ENCODE peak calls at places on chromosome 17, in nine cellular contexts. S is mesendoderm, A is HepG2, L is GM23248, J is H1, C is K562, E is MM.1S, G is PC-9, I is H9. Z is an unnamed sample. For H3K79me2, the result is how much of the 10 kb centered on the place peaks cover.

GRCh38 chr17:74930535-74931036 is 5.1 kb upstream of the OTOP3 start:
- DNase-seq in S (no peak), A (no peak), L (no peak), J (no peak), C (no peak), E (no peak), G (no peak), I (peak), Z (no peak)

GRCh38 chr17:59498421-59499307 is 66.7 kb upstream of the DHX40 start:
- DNase-seq in S (no peak), A (peak), L (no peak), J (no peak), C (no peak), E (no peak), G (no peak), I (no peak), Z (no peak)

GRCh38 chr17:78341559-78342437 is 18.1 kb downstream of the SOCS3 start:
- DNase-seq in S (peak), A (no peak), L (peak), J (no peak), C (peak), E (no peak), G (peak), I (peak), Z (peak)

GRCh38 chr17:1813088-1813487 is 16.6 kb downstream of the SMYD4 start:
- DNase-seq in S (no peak), A (no peak), L (peak), J (no peak), C (no peak), E (no peak), G (no peak), I (no peak), Z (no peak)

GRCh38 chr17:70037498-70037897 is 37.5 kb upstream of the KCNJ16 start:
- DNase-seq in S (no peak), A (no peak), L (no peak), J (no peak), C (no peak), E (no peak), G (no peak), I (no peak), Z (no peak)

GRCh38 chr17:5138616-5139453 is 23.0 kb downstream of the USP6 start:
- DNase-seq in S (no peak), A (no peak), L (no peak), J (no peak), C (no peak), E (no peak), G (no peak), I (peak), Z (no peak)

GRCh38 chr17:58398574-58399266 is 18.6 kb downstream of the RNF43 start:
- DNase-seq in S (no peak), A (no peak), L (no peak), J (no peak), C (no peak), E (no peak), G (no peak), I (no peak), Z (peak)

GRCh38 chr17:8611135-8611534 is 19.4 kb downstream of the MYH10 start:
- DNase-seq in S (no peak), A (no peak), L (peak), J (no peak), C (no peak), E (no peak), G (no peak), I (no peak), Z (no peak)

GRCh38 chr17:54849660-54850059 is 51.0 kb upstream of the TOM1L1 start:
- DNase-seq in S (no peak), A (no peak), L (no peak), J (no peak), C (no peak), E (no peak), G (no peak), I (no peak), Z (no peak)

GRCh38 chr17:40548982-40549680 is 16.1 kb downstream of the CCR7 start:
- DNase-seq in S (no peak), A (peak), L (peak), J (no peak), C (no peak), E (no peak), G (peak), I (peak), Z (no peak)

GRCh38 chr17:61335845-61336655 is 63.6 kb upstream of the TBX2 start:
- DNase-seq in S (no peak), A (peak), L (no peak), J (no peak), C (no peak), E (no peak), G (no peak), I (no peak), Z (no peak)

GRCh38 chr17:66904760-66905637 is 59.5 kb upstream of the CACNG4 start:
- DNase-seq in S (no peak), A (peak), L (peak), J (no peak), C (no peak), E (no peak), G (peak), I (no peak), Z (no peak)

GRCh38 chr17:30426292-30426691 is 47.6 kb downstream of the CPD start:
- DNase-seq in S (no peak), A (no peak), L (peak), J (no peak), C (no peak), E (no peak), G (no peak), I (no peak), Z (no peak)

GRCh38 chr17:81702934-81703746 is at the start of gene MRPL12:
- DNase-seq in S (peak), A (peak), L (peak), J (peak), C (peak), E (peak), G (peak), I (peak), Z (peak)

GRCh38 chr17:39666601-39667261 is 1.5 kb upstream of the PNMT start:
- DNase-seq in S (no peak), A (no peak), L (peak), J (no peak), C (peak), E (no peak), G (peak), I (no peak), Z (no peak)

GRCh38 chr17:41592601-41593305 is 6.1 kb upstream of the KRT14 start:
- DNase-seq in S (no peak), A (no peak), L (no peak), J (no peak), C (no peak), E (no peak), G (no peak), I (no peak), Z (peak)

GRCh38 chr17:44741316-44741715 is 17.5 kb upstream of the ADAM11 start:
- DNase-seq in S (no peak), A (no peak), L (no peak), J (no peak), C (no peak), E (no peak), G (no peak), I (no peak), Z (no peak)

GRCh38 chr17:4898351-4898750 is 985 bp upstream of the C17orf107 start:
- DNase-seq in S (no peak), A (no peak), L (no peak), J (no peak), C (no peak), E (no peak), G (no peak), I (no peak), Z (no peak)

GRCh38 chr17:57372156-57372555 is 115.8 kb downstream of the MSI2 start:
- DNase-seq in S (no peak), A (peak), L (peak), J (no peak), C (no peak), E (no peak), G (no peak), I (no peak), Z (no peak)

GRCh38 chr17:13003454-13003851 is 14.4 kb downstream of the ELAC2 start:
- DNase-seq in S (no peak), A (no peak), L (no peak), J (no peak), C (no peak), E (no peak), G (no peak), I (no peak), Z (no peak)

GRCh38 chr17:68777243-68777855 is 176.2 kb upstream of the FAM20A start:
- DNase-seq in S (peak), A (peak), L (peak), J (no peak), C (peak), E (peak), G (peak), I (peak), Z (peak)

GRCh38 chr17:3879181-3879580 is 13.7 kb downstream of the CAMKK1 start:
- DNase-seq in S (peak), A (no peak), L (peak), J (no peak), C (no peak), E (no peak), G (no peak), I (no peak), Z (no peak)

GRCh38 chr17:73650147-73650546 is 5.9 kb upstream of the SDK2 start:
- DNase-seq in S (peak), A (no peak), L (no peak), J (no peak), C (no peak), E (no peak), G (no peak), I (peak), Z (peak)

GRCh38 chr17:21228111-21228510 is 14.2 kb upstream of the TMEM11 start:
- DNase-seq in S (no peak), A (no peak), L (no peak), J (no peak), C (no peak), E (no peak), G (no peak), I (no peak), Z (no peak)

GRCh38 chr17:34837796-34838195 is 123.5 kb downstream of the CCT6B start:
- DNase-seq in S (no peak), A (no peak), L (no peak), J (no peak), C (no peak), E (no peak), G (no peak), I (peak), Z (peak)

GRCh38 chr17:42844761-42845555 is 578 bp downstream of the AOC2 start:
- DNase-seq in S (no peak), A (no peak), L (no peak), J (no peak), C (no peak), E (no peak), G (no peak), I (no peak), Z (no peak)

GRCh38 chr17:30831257-30831656 is 509 bp upstream of the ATAD5 start:
- DNase-seq in S (peak), A (no peak), L (peak), J (no peak), C (no peak), E (peak), G (no peak), I (peak), Z (peak)

GRCh38 chr17:16002708-16003265 is 3.2 kb downstream of the TTC19 start:
- DNase-seq in S (no peak), A (no peak), L (no peak), J (no peak), C (no peak), E (no peak), G (no peak), I (no peak), Z (no peak)

GRCh38 chr17:42459983-42460300 is 1.3 kb downstream of the ATP6V0A1 start:
- DNase-seq in S (peak), A (no peak), L (peak), J (no peak), C (no peak), E (peak), G (peak), I (no peak), Z (no peak)

GRCh38 chr17:14299261-14300093 is 1.4 kb upstream of the HS3ST3B1 start:
- DNase-seq in S (peak), A (peak), L (peak), J (no peak), C (peak), E (no peak), G (no peak), I (peak), Z (peak)

GRCh38 chr17:45341389-45342158 is 24.8 kb upstream of the MAP3K14 start:
- DNase-seq in S (peak), A (peak), L (peak), J (no peak), C (peak), E (no peak), G (peak), I (peak), Z (peak)

GRCh38 chr17:65783845-65784334 is 222.4 kb upstream of the AXIN2 start:
- DNase-seq in S (no peak), A (peak), L (peak), J (no peak), C (no peak), E (no peak), G (peak), I (no peak), Z (no peak)

GRCh38 chr17:42598905-42599304 is 10.3 kb downstream of the RETREG3 start:
- DNase-seq in S (no peak), A (no peak), L (peak), J (no peak), C (no peak), E (no peak), G (no peak), I (no peak), Z (no peak)

GRCh38 chr17:61000911-61001310 is 323.3 kb downstream of the BCAS3 start:
- DNase-seq in S (peak), A (peak), L (peak), J (no peak), C (no peak), E (no peak), G (no peak), I (no peak), Z (peak)

GRCh38 chr17:72111374-72111773 is 9.4 kb upstream of the SOX9 start:
- DNase-seq in S (no peak), A (no peak), L (no peak), J (no peak), C (no peak), E (no peak), G (no peak), I (no peak), Z (no peak)

GRCh38 chr17:72110953-72111339 is 9.9 kb upstream of the SOX9 start:
- DNase-seq in S (no peak), A (no peak), L (no peak), J (no peak), C (no peak), E (no peak), G (no peak), I (no peak), Z (no peak)

GRCh38 chr17:72116692-72117469 is 3.9 kb upstream of the SOX9 start:
- DNase-seq in S (no peak), A (no peak), L (no peak), J (no peak), C (no peak), E (no peak), G (no peak), I (no peak), Z (peak)

GRCh38 chr17:72115789-72116520 is 4.9 kb upstream of the SOX9 start:
- DNase-seq in S (no peak), A (no peak), L (no peak), J (no peak), C (no peak), E (no peak), G (no peak), I (peak), Z (peak)

GRCh38 chr17:72113751-72114150 is 7.1 kb upstream of the SOX9 start:
- DNase-seq in S (no peak), A (no peak), L (no peak), J (no peak), C (no peak), E (no peak), G (no peak), I (no peak), Z (no peak)
- H3K4me2 ChIP-seq in S (no peak), A (no peak), L (no peak), J (no peak), C (no peak), E (no peak), G (no peak), I (no peak), Z (no peak)

GRCh38 chr17:47918991-47919390 is 22.4 kb upstream of the PNPO start:
- DNase-seq in S (no peak), A (no peak), L (no peak), J (no peak), C (no peak), E (no peak), G (no peak), I (no peak), Z (no peak)
- H3K79me2 ChIP-seq in S (under half), A (under half), L (under half), J (under half), C (under half), E (under half), G (under half), I (under half), Z (under half)

DNA sequence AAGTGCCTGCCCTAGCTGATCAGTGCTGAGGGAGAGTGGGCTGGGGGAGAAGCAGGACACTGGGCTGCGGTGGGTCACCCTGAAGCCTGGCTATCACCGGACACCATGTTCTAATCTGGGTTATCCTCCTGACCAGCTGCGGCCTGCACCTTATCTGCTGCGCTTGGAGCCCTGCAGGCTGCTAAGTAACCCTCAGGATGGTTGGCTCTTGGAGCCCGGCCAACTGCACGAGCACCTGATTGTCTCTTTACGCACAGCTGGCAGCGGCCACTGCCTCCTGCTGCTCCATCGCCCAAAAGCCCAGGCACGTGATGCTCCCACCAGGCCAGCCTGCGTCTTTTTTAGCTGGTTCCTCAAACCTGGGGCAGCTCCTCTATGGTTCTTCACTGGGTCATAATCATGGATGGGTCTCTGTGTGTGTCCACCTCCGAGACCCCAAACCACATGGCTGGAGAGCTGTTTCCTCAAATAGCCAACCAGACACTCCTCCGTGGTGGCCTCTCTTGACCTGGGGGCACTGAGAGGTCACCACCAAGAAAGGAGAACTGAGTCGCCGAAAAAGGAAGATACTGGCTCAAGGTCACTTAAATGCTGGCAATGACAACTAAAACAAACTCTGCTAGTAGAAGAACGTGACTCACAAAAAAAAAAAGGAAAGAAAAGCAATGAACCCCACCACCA is 21.7 kb downstream of the SPHK1 start:
- DNase-seq in S (no peak), A (no peak), L (peak), J (no peak), C (peak), E (no peak), G (no peak), I (no peak), Z (no peak)
- H3K4me2 ChIP-seq in S (no peak), A (no peak), L (no peak), J (no peak), C (peak), E (no peak), G (no peak), I (no peak), Z (no peak)

GRCh38 chr17:79955167-79955549 is 80.5 kb downstream of the TBC1D16 start:
- DNase-seq in S (no peak), A (no peak), L (no peak), J (no peak), C (no peak), E (no peak), G (no peak), I (no peak), Z (no peak)
- H3K79me2 ChIP-seq in S (under half), A (under half), L (under half), J (under half), C (under half), E (under half), G (under half), I (under half), Z (under half)

Z was measured in GM23338.